ENCODE peak calls at places on chromosomes 1 and 21, in six cellular contexts. R is lung, O is heart right ventricle, I is thoracic aorta, B is AG04449, J is tibial artery. A is an unnamed sample.

GRCh38 chr1:76511226-76511625 is 356.1 kb upstream of the ST6GALNAC5 start:
- DNase-seq in R (no peak), O (no peak), I (no peak), B (no peak), J (no peak), A (no peak)

GRCh38 chr1:225844236-225845061 is 34.5 kb downstream of the EPHX1 start:
- DNase-seq in R (no peak), O (no peak), I (no peak), B (no peak), J (no peak), A (no peak)

GRCh38 chr1:119613769-119614358 is 34.2 kb downstream of the ZNF697 start:
- DNase-seq in R (peak), O (peak), I (peak), B (peak), J (peak), A (peak)

GRCh38 chr1:85200367-85200869 is 398 bp downstream of the SYDE2 start:
- DNase-seq in R (no peak), O (no peak), I (no peak), B (no peak), J (peak), A (no peak)

GRCh38 chr1:176364231-176364905 is 98.6 kb upstream of the PAPPA2 start:
- DNase-seq in R (no peak), O (no peak), I (no peak), B (no peak), J (no peak), A (no peak)

GRCh38 chr21:43269461-43269860 is 100.7 kb downstream of the CRYAA start:
- DNase-seq in R (no peak), O (no peak), I (no peak), B (no peak), J (no peak), A (no peak)

GRCh38 chr1:32761253-32761877 is 55.8 kb downstream of the YARS1 start:
- DNase-seq in R (peak), O (no peak), I (no peak), B (no peak), J (no peak), A (no peak)

GRCh38 chr21:27448960-27449359 is 482.1 kb upstream of the ADAMTS5 start:
- DNase-seq in R (no peak), O (no peak), I (no peak), B (no peak), J (no peak), A (no peak)

GRCh38 chr1:167328306-167328705 is 107.6 kb downstream of the POU2F1 start:
- DNase-seq in R (no peak), O (no peak), I (no peak), B (no peak), J (no peak), A (no peak)

GRCh38 chr1:156860639-156861423 is at the start of gene NTRK1:
- DNase-seq in R (no peak), O (peak), I (no peak), B (no peak), J (no peak), A (no peak)

GRCh38 chr1:234617986-234618725 is 8.2 kb upstream of the IRF2BP2 start:
- DNase-seq in R (no peak), O (no peak), I (no peak), B (no peak), J (no peak), A (no peak)

GRCh38 chr1:58818075-58818474 is 34.2 kb upstream of the JUN start:
- DNase-seq in R (no peak), O (no peak), I (no peak), B (peak), J (no peak), A (peak)

GRCh38 chr1:228850141-228851100 is 115.1 kb downstream of the RHOU start:
- DNase-seq in R (no peak), O (no peak), I (no peak), B (no peak), J (no peak), A (no peak)

GRCh38 chr21:23977971-23978370 is 1629.3 kb downstream of the MRPL39 start:
- DNase-seq in R (no peak), O (no peak), I (no peak), B (peak), J (no peak), A (peak)

GRCh38 chr1:118986291-118986838 is 1.8 kb downstream of the TBX15 start:
- DNase-seq in R (no peak), O (no peak), I (no peak), B (no peak), J (no peak), A (no peak)

GRCh38 chr21:17451364-17451869 is 61.4 kb upstream of the CXADR start:
- DNase-seq in R (no peak), O (no peak), I (no peak), B (no peak), J (peak), A (peak)

GRCh38 chr1:159444507-159444906 is 5.0 kb downstream of the OR10J1 start:
- DNase-seq in R (no peak), O (no peak), I (no peak), B (no peak), J (no peak), A (no peak)

GRCh38 chr1:29123871-29124365 is at the start of gene TMEM200B:
- DNase-seq in R (no peak), O (peak), I (no peak), B (no peak), J (no peak), A (no peak)

GRCh38 chr1:26959722-26960624 is at the start of gene KDF1:
- DNase-seq in R (peak), O (no peak), I (no peak), B (no peak), J (no peak), A (no peak)

GRCh38 chr21:33980276-33980916 is 64.8 kb upstream of the ATP5PO start:
- DNase-seq in R (no peak), O (no peak), I (no peak), B (no peak), J (no peak), A (no peak)

GRCh38 chr1:9027307-9027706 is 1.1 kb upstream of the SLC2A7 start:
- DNase-seq in R (no peak), O (no peak), I (no peak), B (no peak), J (no peak), A (no peak)

GRCh38 chr1:115282825-115283224 is 55.2 kb downstream of the NGF start:
- DNase-seq in R (peak), O (peak), I (no peak), B (no peak), J (peak), A (no peak)

GRCh38 chr1:201364808-201365105 is 12.7 kb downstream of the TNNT2 start:
- DNase-seq in R (no peak), O (no peak), I (no peak), B (no peak), J (no peak), A (no peak)

GRCh38 chr1:79726911-79727310 is 720.4 kb upstream of the ADGRL4 start:
- DNase-seq in R (no peak), O (no peak), I (no peak), B (no peak), J (no peak), A (no peak)

GRCh38 chr1:150548324-150548631 is 930 bp upstream of the ADAMTSL4 start:
- DNase-seq in R (no peak), O (no peak), I (no peak), B (no peak), J (no peak), A (no peak)

GRCh38 chr1:150548632-150549495 is at the start of gene ADAMTSL4:
- DNase-seq in R (no peak), O (peak), I (no peak), B (no peak), J (peak), A (no peak)

GRCh38 chr1:150550222-150551048 is 1.2 kb downstream of the ADAMTSL4 start:
- DNase-seq in R (no peak), O (no peak), I (no peak), B (no peak), J (no peak), A (no peak)

GRCh38 chr1:150551049-150551783 is 2.0 kb downstream of the ADAMTSL4 start:
- DNase-seq in R (no peak), O (no peak), I (no peak), B (no peak), J (no peak), A (no peak)

GRCh38 chr1:150549496-150550221 is 451 bp downstream of the ADAMTSL4 start:
- DNase-seq in R (no peak), O (no peak), I (no peak), B (no peak), J (no peak), A (no peak)
- TF ChIP-seq CTCF in R (no peak), O (no peak), I (no peak), B (no peak), J (no peak), A (no peak)

GRCh38 chr1:19448491-19449439 is 36.6 kb downstream of the CAPZB start:
- DNase-seq in R (peak), O (peak), I (no peak), B (peak), J (peak), A (peak)
- H3K4me3 ChIP-seq in R (no peak), O (no peak), I (peak), B (no peak), J (no peak), A (no peak)

DNA sequence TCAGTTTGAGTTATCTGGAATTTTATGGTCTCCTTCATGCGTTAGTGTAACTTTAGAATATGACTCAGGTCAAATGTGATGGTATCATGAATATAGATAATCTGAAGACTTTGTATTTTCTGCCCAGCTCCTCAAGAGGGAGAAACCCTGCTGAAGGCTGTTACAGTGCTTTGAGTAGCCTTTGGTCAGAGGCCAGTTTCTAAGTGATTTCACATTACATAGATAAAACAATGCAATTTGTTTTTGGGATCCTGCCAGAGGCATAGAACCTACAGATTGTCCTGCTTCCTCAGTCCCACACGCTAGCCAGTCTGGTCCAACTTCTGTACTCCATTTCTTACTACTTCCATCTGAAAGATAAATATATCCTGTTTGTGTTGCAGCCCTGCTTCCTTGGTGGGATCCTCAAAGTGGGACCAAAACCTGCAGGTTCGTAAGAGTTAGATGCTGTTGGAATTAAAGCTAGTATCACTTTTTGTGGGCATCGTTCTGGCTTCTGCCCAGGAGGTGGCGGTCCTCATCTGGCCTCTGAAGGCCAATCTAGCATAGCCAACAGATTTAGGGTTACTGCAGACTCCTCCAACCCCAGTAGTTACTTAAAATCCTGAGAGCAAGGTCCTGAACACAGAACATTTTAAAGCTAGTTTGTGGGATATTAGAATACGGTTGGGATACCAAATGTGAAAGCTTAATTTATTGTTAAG is 645.8 kb upstream of the USP24 start:
- DNase-seq in R (no peak), O (no peak), I (no peak), B (no peak), J (no peak), A (no peak)
- TF ChIP-seq CTCF in R (no peak), O (no peak), I (no peak), B (no peak), J (no peak), A (no peak)

GRCh38 chr1:43766086-43766784 is 58.9 kb downstream of the ST3GAL3 start:
- DNase-seq in R (peak), O (no peak), I (no peak), B (no peak), J (no peak), A (no peak)

GRCh38 chr1:43769350-43769908 is 62.1 kb downstream of the ST3GAL3 start:
- DNase-seq in R (no peak), O (no peak), I (no peak), B (no peak), J (no peak), A (no peak)

GRCh38 chr1:43764581-43764980 is 57.2 kb downstream of the ST3GAL3 start:
- DNase-seq in R (no peak), O (peak), I (no peak), B (no peak), J (no peak), A (no peak)

GRCh38 chr1:43768168-43768567 is 60.8 kb downstream of the ST3GAL3 start:
- DNase-seq in R (no peak), O (no peak), I (no peak), B (no peak), J (no peak), A (no peak)

GRCh38 chr1:43766818-43767525 is 59.6 kb downstream of the ST3GAL3 start:
- DNase-seq in R (no peak), O (no peak), I (no peak), B (no peak), J (no peak), A (peak)
- H3K4me3 ChIP-seq in R (no peak), O (no peak), I (no peak), B (no peak), J (no peak), A (no peak)

GRCh38 chr1:211684331-211684730 is 8.9 kb upstream of the NEK2 start:
- DNase-seq in R (no peak), O (no peak), I (no peak), B (no peak), J (no peak), A (no peak)

GRCh38 chr1:211684791-211685190 is 9.4 kb upstream of the NEK2 start:
- DNase-seq in R (no peak), O (no peak), I (no peak), B (peak), J (no peak), A (no peak)

GRCh38 chr1:211683396-211684297 is 8.2 kb upstream of the NEK2 start:
- DNase-seq in R (no peak), O (no peak), I (no peak), B (no peak), J (no peak), A (no peak)

GRCh38 chr1:211687462-211688215 is 12.2 kb upstream of the NEK2 start:
- DNase-seq in R (no peak), O (no peak), I (no peak), B (no peak), J (no peak), A (no peak)

DNA sequence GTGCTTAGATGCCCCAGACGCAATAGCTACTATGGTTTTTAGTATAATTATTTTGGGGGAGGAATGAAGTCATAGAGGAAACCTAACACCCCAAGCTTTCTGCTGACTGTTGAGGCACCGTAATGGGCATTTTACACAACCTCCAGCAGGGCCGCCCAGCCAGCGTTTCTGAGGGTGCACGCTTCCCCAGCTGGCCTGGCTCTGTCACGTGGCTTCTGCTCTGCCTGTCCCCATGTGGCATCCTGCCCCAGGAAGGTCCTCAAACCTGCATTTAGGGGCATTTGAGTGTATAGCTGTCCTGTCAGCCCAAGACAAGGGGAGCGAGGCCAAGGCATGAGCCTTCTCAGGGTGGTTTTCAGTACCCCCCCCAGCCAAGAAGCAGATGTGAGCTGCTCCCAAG is 10.4 kb upstream of the NEK2 start:
- DNase-seq in R (no peak), O (no peak), I (no peak), B (no peak), J (no peak), A (no peak)
- TF ChIP-seq CTCF in R (no peak), O (no peak), I (no peak), B (no peak), J (no peak), A (no peak)

GRCh38 chr1:31234870-31235269 is 4.8 kb downstream of the NKAIN1 start:
- DNase-seq in R (no peak), O (no peak), I (no peak), B (no peak), J (no peak), A (no peak)

GRCh38 chr1:31241321-31241720 is 1.6 kb upstream of the NKAIN1 start:
- DNase-seq in R (no peak), O (no peak), I (no peak), B (no peak), J (no peak), A (no peak)

GRCh38 chr1:31239653-31240241 is at the start of gene NKAIN1:
- DNase-seq in R (no peak), O (no peak), I (no peak), B (no peak), J (no peak), A (no peak)

GRCh38 chr1:31238986-31239613 is 587 bp downstream of the NKAIN1 start:
- DNase-seq in R (no peak), O (no peak), I (no peak), B (no peak), J (no peak), A (no peak)

DNA sequence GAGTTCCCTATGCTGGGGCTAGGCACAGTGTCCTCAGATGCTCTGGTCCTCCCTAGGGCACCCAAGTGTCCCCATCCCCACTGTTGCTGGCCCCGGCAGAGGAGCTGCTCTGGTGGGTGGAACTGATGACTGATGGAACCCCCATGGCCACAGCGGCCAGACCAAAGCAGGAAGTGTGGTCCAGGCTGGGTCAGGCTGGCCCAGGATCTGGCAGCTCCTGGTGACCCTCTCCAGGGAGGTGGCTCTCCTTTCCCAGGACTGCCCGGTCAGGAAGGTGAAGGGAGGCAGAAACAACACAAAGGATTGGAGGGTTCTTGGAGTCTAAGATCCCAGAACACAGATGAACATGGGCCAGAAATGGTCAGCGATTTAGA is 1.1 kb downstream of the NKAIN1 start:
- DNase-seq in R (no peak), O (no peak), I (no peak), B (no peak), J (no peak), A (no peak)
- H3K4me3 ChIP-seq in R (no peak), O (no peak), I (no peak), B (no peak), J (no peak), A (no peak)

A was measured in astrocyte of the cerebellum.